ENCODE peak calls at places on chromosome 19, in eight cellular contexts. S is lung; Y is stimulated activated naive B cell treated with anti-CD40 and anti-IgM and Interleukin-4, amounts not matched to agents 10 μg/mL and 1 μg/mL and 100 μg/mL, for 72 hours; O is fibroblast of the conjunctiva; W is Ammon's horn; X is fibroblast of the aortic adventitia; V is nucleus accumbens; L is M059J. Q is an unnamed sample.
A peak's percentile ranks its signal among the peaks of the same experiment; 100 is the strongest.

GRCh38 chr19:44512326-44513298 is 12.3 kb upstream of the ZNF180 start:
- DNase-seq in S (no peak), Y (no peak), O (no peak), W (no peak), X (peak; percentile 68), V (no peak), L (peak; percentile 84), Q (no peak)

GRCh38 chr19:53254451-53255341 is at the start of gene ZNF677:
- DNase-seq in S (peak; percentile 88), Y (peak; percentile 90), O (peak; percentile 77), W (peak; percentile 94), X (peak; percentile 83), V (peak; percentile 93), L (peak; percentile 70), Q (peak; percentile 91)

GRCh38 chr19:53813996-53814395 is 10.1 kb downstream of the NLRP12 start:
- DNase-seq in S (no peak), Y (no peak), O (no peak), W (no peak), X (peak; percentile 58), V (no peak), L (peak; percentile 81), Q (no peak)

GRCh38 chr19:45515807-45516401 is 8.6 kb downstream of the VASP start:
- DNase-seq in S (no peak), Y (no peak), O (no peak), W (no peak), X (no peak), V (no peak), L (no peak), Q (no peak)

GRCh38 chr19:39587496-39587895 is 14.8 kb upstream of the LGALS13 start:
- DNase-seq in S (no peak), Y (no peak), O (no peak), W (no peak), X (no peak), V (no peak), L (no peak), Q (no peak)

GRCh38 chr19:6679139-6679538 is 9.2 kb upstream of the TNFSF14 start:
- DNase-seq in S (no peak), Y (no peak), O (no peak), W (no peak), X (no peak), V (no peak), L (no peak), Q (no peak)

GRCh38 chr19:18063463-18063862 is 23.3 kb downstream of the IL12RB1 start:
- DNase-seq in S (no peak), Y (no peak), O (no peak), W (no peak), X (no peak), V (no peak), L (no peak), Q (no peak)

GRCh38 chr19:18562086-18562485 is 4.4 kb downstream of the KXD1 start:
- DNase-seq in S (no peak), Y (no peak), O (no peak), W (no peak), X (peak; percentile 71), V (no peak), L (no peak), Q (no peak)

GRCh38 chr19:42095814-42096230 is 19.9 kb downstream of the ZNF574 start:
- DNase-seq in S (no peak), Y (no peak), O (no peak), W (no peak), X (no peak), V (no peak), L (no peak), Q (no peak)

GRCh38 chr19:50842130-50842529 is 8.8 kb upstream of the KLK15 start:
- DNase-seq in S (no peak), Y (no peak), O (no peak), W (no peak), X (no peak), V (no peak), L (no peak), Q (no peak)

GRCh38 chr19:51921949-51922348 is 5.3 kb upstream of the ZNF613 start:
- DNase-seq in S (no peak), Y (no peak), O (no peak), W (no peak), X (no peak), V (no peak), L (no peak), Q (no peak)

GRCh38 chr19:2315818-2316353 is 7.9 kb upstream of the LINGO3 start:
- DNase-seq in S (peak; percentile 74), Y (peak; percentile 51), O (peak; percentile 26), W (peak; percentile 87), X (peak; percentile 62), V (peak; percentile 41), L (peak; percentile 62), Q (peak; percentile 49)

GRCh38 chr19:56294557-56294956 is 20.1 kb downstream of the ZSCAN5A start:
- DNase-seq in S (no peak), Y (no peak), O (no peak), W (peak; percentile 31), X (no peak), V (no peak), L (peak; percentile 72), Q (no peak)

GRCh38 chr19:46913852-46914430 is 53.1 kb downstream of the ARHGAP35 start:
- DNase-seq in S (no peak), Y (no peak), O (no peak), W (no peak), X (peak; percentile 63), V (no peak), L (peak; percentile 80), Q (no peak)

GRCh38 chr19:56383826-56384605 is 9.3 kb downstream of the ZNF582 start:
- DNase-seq in S (no peak), Y (no peak), O (no peak), W (no peak), X (no peak), V (no peak), L (peak; percentile 53), Q (no peak)

GRCh38 chr19:17076539-17076919 is 952 bp downstream of the MYO9B start:
- DNase-seq in S (no peak), Y (no peak), O (no peak), W (no peak), X (no peak), V (no peak), L (peak; percentile 24), Q (peak; percentile 20)

GRCh38 chr19:1004204-1004802 is 4.1 kb downstream of the GRIN3B start:
- DNase-seq in S (no peak), Y (no peak), O (no peak), W (no peak), X (no peak), V (no peak), L (no peak), Q (no peak)

GRCh38 chr19:52224211-52224610 is 34.4 kb downstream of the PPP2R1A start:
- DNase-seq in S (no peak), Y (no peak), O (no peak), W (no peak), X (no peak), V (no peak), L (no peak), Q (no peak)

GRCh38 chr19:1570836-1571235 is 2.7 kb upstream of the MEX3D start:
- DNase-seq in S (no peak), Y (no peak), O (no peak), W (no peak), X (no peak), V (no peak), L (no peak), Q (no peak)

GRCh38 chr19:290539-291521 is at the start of gene PLPP2:
- DNase-seq in S (peak; percentile 54), Y (no peak), O (no peak), W (peak; percentile 86), X (peak; percentile 17), V (peak; percentile 73), L (peak; percentile 39), Q (peak; percentile 85)

Q was measured in thyroid gland.